ENCODE peak calls at places on chromosomes 6 and 20, in eight cellular contexts. E, T, G, B, P, W, Y and F are unnamed samples.

GRCh38 chr6:168148231-168148849 is 69.3 kb upstream of the FRMD1 start:
- DNase-seq in T (no peak), E (no peak), W (no peak), Y (no peak), P (no peak), G (no peak), B (peak), F (no peak)

GRCh38 chr6:167937948-167938911 is 59.2 kb upstream of the KIF25 start:
- DNase-seq in G (no peak), B (no peak), W (no peak), P (no peak), T (no peak), Y (no peak), E (no peak), F (no peak)

GRCh38 chr20:44810391-44811149 is at the start of gene RIMS4:
- DNase-seq in Y (no peak), W (peak), B (no peak), G (no peak), E (no peak), P (no peak), T (no peak), F (no peak)

GRCh38 chr20:16400249-16400648 is 173.0 kb downstream of the KIF16B start:
- DNase-seq in Y (no peak), E (no peak), B (no peak), W (no peak), P (no peak), T (no peak), G (no peak), F (no peak)

GRCh38 chr6:143183735-143184134 is 123.0 kb downstream of the AIG1 start:
- DNase-seq in E (no peak), Y (no peak), T (peak), W (no peak), B (no peak), G (no peak), P (no peak), F (no peak)

GRCh38 chr6:41519748-41520699 is 26.2 kb upstream of the FOXP4 start:
- DNase-seq in Y (no peak), W (no peak), B (no peak), G (no peak), P (peak), E (no peak), T (no peak), F (no peak)

GRCh38 chr6:24763578-24763977 is 11.2 kb upstream of the GMNN start:
- DNase-seq in Y (no peak), B (no peak), G (no peak), P (no peak), W (no peak), E (no peak), T (peak), F (no peak)

GRCh38 chr20:53828673-53829085 is 235.0 kb upstream of the ZNF217 start:
- DNase-seq in Y (no peak), W (peak), B (no peak), G (no peak), E (no peak), T (peak), P (peak), F (no peak)

GRCh38 chr6:89526563-89526869 is 93.6 kb downstream of the ANKRD6 start:
- DNase-seq in P (no peak), Y (no peak), G (no peak), E (no peak), T (no peak), W (no peak), B (no peak), F (no peak)

GRCh38 chr6:3033652-3034051 is 34.0 kb downstream of the NQO2 start:
- DNase-seq in T (no peak), B (no peak), W (no peak), G (no peak), E (no peak), Y (no peak), P (no peak), F (no peak)

GRCh38 chr6:112043032-112044007 is 10.6 kb upstream of the CCN6 start:
- DNase-seq in B (peak), Y (peak), T (peak), W (peak), G (peak), P (peak), E (peak), F (peak)

GRCh38 chr6:39887692-39888450 is 46.4 kb downstream of the MOCS1 start:
- DNase-seq in B (no peak), P (peak), W (peak), G (peak), E (no peak), Y (peak), T (peak), F (peak)

GRCh38 chr6:152572395-152573061 is 64.6 kb downstream of the SYNE1 start:
- DNase-seq in Y (no peak), B (no peak), T (peak), G (no peak), W (no peak), P (peak), E (no peak), F (no peak)

GRCh38 chr20:13681248-13682125 is 42.8 kb upstream of the TASP1 start:
- DNase-seq in Y (no peak), B (no peak), P (no peak), G (no peak), T (no peak), W (no peak), E (no peak), F (no peak)

GRCh38 chr20:64256282-64256947 is 867 bp downstream of the PCMTD2 start:
- DNase-seq in E (no peak), B (no peak), G (no peak), W (no peak), Y (no peak), T (peak), P (no peak), F (no peak)

GRCh38 chr6:28816909-28817807 is 106.6 kb downstream of the TRIM27 start:
- DNase-seq in B (peak), P (peak), T (peak), G (no peak), W (no peak), Y (no peak), E (no peak), F (no peak)

GRCh38 chr6:87198496-87198895 is 43.1 kb downstream of the ZNF292 start:
- DNase-seq in P (no peak), E (no peak), B (no peak), G (no peak), T (no peak), W (no peak), Y (no peak), F (no peak)

GRCh38 chr20:35387334-35387733 is 24.4 kb downstream of the UQCC1 start:
- DNase-seq in E (no peak), B (no peak), G (no peak), P (peak), T (no peak), Y (no peak), W (no peak), F (no peak)

GRCh38 chr20:50273601-50274491 is 83.2 kb downstream of the CEBPB start:
- DNase-seq in T (no peak), P (no peak), Y (no peak), B (no peak), W (no peak), G (peak), E (no peak), F (no peak)

GRCh38 chr6:127963495-127963894 is 62.6 kb upstream of the THEMIS start:
- DNase-seq in Y (no peak), B (no peak), E (no peak), T (no peak), W (no peak), P (no peak), G (no peak), F (no peak)

GRCh38 chr20:16701296-16701695 is 28.5 kb upstream of the SNRPB2 start:
- DNase-seq in P (no peak), Y (no peak), G (no peak), E (no peak), B (no peak), T (peak), W (no peak), F (no peak)

GRCh38 chr6:119379809-119380208 is 30.2 kb upstream of the MAN1A1 start:
- DNase-seq in T (no peak), W (no peak), G (no peak), Y (no peak), B (no peak), P (no peak), E (no peak), F (no peak)

GRCh38 chr6:114541794-114542193 is 199.0 kb upstream of the HS3ST5 start:
- DNase-seq in P (no peak), G (no peak), T (no peak), B (no peak), W (no peak), E (no peak), Y (no peak), F (no peak)